ENCODE peak calls at places on chromosome 3, in nine cellular contexts. R, Q, Z, G, P, L, F, T and U are unnamed samples.

GRCh38 chr3:182238141-182238540 is 526.4 kb downstream of the SOX2 start:
- DNase-seq in R (no peak), Q (no peak), Z (no peak), G (no peak), P (peak; percentile 65), L (no peak), F (no peak), T (no peak), U (no peak)

GRCh38 chr3:195815169-195815771 is 3.5 kb upstream of the MUC4 start:
- DNase-seq in R (peak; percentile 13), Q (no peak), Z (peak; percentile 12), G (no peak), P (peak; percentile 47), L (no peak), F (no peak), T (no peak), U (no peak)

GRCh38 chr3:172087827-172088580 is 48.6 kb downstream of the FNDC3B start:
- DNase-seq in R (no peak), Q (no peak), Z (no peak), G (peak; percentile 45), P (no peak), L (no peak), F (no peak), T (no peak), U (no peak)

GRCh38 chr3:195905970-195906864 is 2.1 kb downstream of the TNK2 start:
- DNase-seq in R (no peak), Q (no peak), Z (no peak), G (no peak), P (peak; percentile 44), L (no peak), F (no peak), T (no peak), U (no peak)

GRCh38 chr3:39850707-39851014 is 41.3 kb downstream of the MYRIP start:
- DNase-seq in R (no peak), Q (no peak), Z (no peak), G (no peak), P (no peak), L (no peak), F (no peak), T (no peak), U (no peak)

GRCh38 chr3:25589104-25589782 is 75.5 kb downstream of the TOP2B start:
- DNase-seq in R (no peak), Q (no peak), Z (no peak), G (no peak), P (no peak), L (no peak), F (no peak), T (no peak), U (peak; percentile 70)

GRCh38 chr3:142053244-142053643 is 96.1 kb downstream of the TFDP2 start:
- DNase-seq in R (no peak), Q (no peak), Z (no peak), G (no peak), P (no peak), L (no peak), F (no peak), T (peak; percentile 67), U (no peak)

GRCh38 chr3:86954226-86954625 is 36.7 kb downstream of the VGLL3 start:
- DNase-seq in R (no peak), Q (no peak), Z (no peak), G (no peak), P (no peak), L (no peak), F (no peak), T (no peak), U (no peak)

GRCh38 chr3:71542548-71543370 is 40.8 kb downstream of the FOXP1 start:
- DNase-seq in R (no peak), Q (peak; percentile 43), Z (no peak), G (no peak), P (peak; percentile 96), L (no peak), F (peak; percentile 36), T (peak; percentile 89), U (no peak)

GRCh38 chr3:28544236-28544635 is 195.6 kb upstream of the AZI2 start:
- DNase-seq in R (no peak), Q (no peak), Z (no peak), G (no peak), P (no peak), L (no peak), F (no peak), T (no peak), U (no peak)

GRCh38 chr3:139561959-139562676 is 22.6 kb upstream of the RBP1 start:
- DNase-seq in R (peak; percentile 56), Q (no peak), Z (peak; percentile 47), G (no peak), P (no peak), L (peak; percentile 8), F (no peak), T (peak; percentile 37), U (no peak)

GRCh38 chr3:38534604-38535003 is 38.5 kb downstream of the EXOG start:
- DNase-seq in R (no peak), Q (no peak), Z (no peak), G (no peak), P (no peak), L (no peak), F (no peak), T (no peak), U (no peak)
- H3K4me1 ChIP-seq in R (no peaks in the 10 kb centered on the region), Q (no peaks in the 10 kb centered on the region), Z (no peaks in the 10 kb centered on the region), G (no peaks in the 10 kb centered on the region), P (no peaks in the 10 kb centered on the region), L (no peaks in the 10 kb centered on the region), F (no peaks in the 10 kb centered on the region), T (no peaks in the 10 kb centered on the region), U (no peaks in the 10 kb centered on the region)

DNA sequence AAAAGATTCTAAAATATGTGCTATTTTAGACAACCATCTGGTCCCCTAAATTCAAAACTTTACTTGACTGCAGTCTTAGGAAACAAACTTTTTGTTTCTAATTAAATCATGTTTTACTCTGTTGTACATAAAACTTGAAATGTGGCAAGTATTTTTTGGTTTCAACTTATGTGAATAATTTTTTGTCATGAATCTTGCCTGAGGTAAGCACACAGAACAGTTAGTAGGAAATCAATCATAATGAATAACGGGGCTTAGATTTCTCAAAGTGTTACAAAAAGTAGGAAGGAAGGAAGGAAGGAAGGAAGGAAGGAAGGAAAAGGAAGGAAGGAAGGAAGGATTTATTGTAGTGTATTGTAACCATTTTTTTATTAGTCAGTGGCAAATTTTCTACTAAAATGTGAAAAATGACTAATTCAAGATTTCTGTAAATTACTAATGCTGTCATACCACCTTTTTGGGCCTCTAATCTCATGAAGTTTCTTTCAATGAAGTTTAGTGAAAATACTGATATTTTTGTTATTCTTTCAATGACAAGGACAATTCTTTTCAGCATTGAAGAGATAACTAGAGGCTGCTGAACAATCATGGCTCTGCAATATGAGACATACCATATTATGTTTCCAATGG is 1689.2 kb downstream of the OTOL1 start:
- DNase-seq in R (no peak), Q (no peak), Z (no peak), G (no peak), P (no peak), L (no peak), F (no peak), T (no peak), U (no peak)
- TF ChIP-seq POLR2AphosphoS5 in R (no peak), Q (no peak), Z (no peak), G (no peak), P (no peak), L (no peak), F (no peak), T (no peak), U (no peak)

GRCh38 chr3:129727707-129728106 is 121.2 kb upstream of the PLXND1 start:
- DNase-seq in R (no peak), Q (no peak), Z (no peak), G (no peak), P (no peak), L (no peak), F (no peak), T (no peak), U (no peak)

GRCh38 chr3:129723558-129724324 is 117.3 kb upstream of the PLXND1 start:
- DNase-seq in R (no peak), Q (no peak), Z (no peak), G (no peak), P (peak; percentile 92), L (no peak), F (no peak), T (peak; percentile 6), U (no peak)

GRCh38 chr3:129718201-129718600 is 111.7 kb upstream of the PLXND1 start:
- DNase-seq in R (no peak), Q (no peak), Z (no peak), G (no peak), P (no peak), L (no peak), F (no peak), T (no peak), U (no peak)

GRCh38 chr3:129722527-129722926 is 116.1 kb upstream of the PLXND1 start:
- DNase-seq in R (no peak), Q (no peak), Z (no peak), G (no peak), P (no peak), L (no peak), F (no peak), T (no peak), U (no peak)
- H3K4me3 ChIP-seq in R (no peak overlapping the region), Q (no peak overlapping the region), Z (no peak overlapping the region), G (no peak overlapping the region), P (no peak overlapping the region), L (no peak overlapping the region), F (no peak overlapping the region), T (no peak overlapping the region), U (no peak overlapping the region)

GRCh38 chr3:45031531-45031930 is 5.4 kb downstream of the CLEC3B start:
- DNase-seq in R (no peak), Q (no peak), Z (no peak), G (no peak), P (no peak), L (no peak), F (no peak), T (no peak), U (no peak)
- H3K4me1 ChIP-seq in R (no peaks in the 10 kb centered on the region), Q (peaks cover 36% of the 10 kb centered on the region), Z (no peaks in the 10 kb centered on the region), G (peaks cover 9% of the 10 kb centered on the region), P (peaks cover 61% of the 10 kb centered on the region), L (no peaks in the 10 kb centered on the region), F (peaks cover 48% of the 10 kb centered on the region), T (no peaks in the 10 kb centered on the region), U (peaks cover 52% of the 10 kb centered on the region)

DNA sequence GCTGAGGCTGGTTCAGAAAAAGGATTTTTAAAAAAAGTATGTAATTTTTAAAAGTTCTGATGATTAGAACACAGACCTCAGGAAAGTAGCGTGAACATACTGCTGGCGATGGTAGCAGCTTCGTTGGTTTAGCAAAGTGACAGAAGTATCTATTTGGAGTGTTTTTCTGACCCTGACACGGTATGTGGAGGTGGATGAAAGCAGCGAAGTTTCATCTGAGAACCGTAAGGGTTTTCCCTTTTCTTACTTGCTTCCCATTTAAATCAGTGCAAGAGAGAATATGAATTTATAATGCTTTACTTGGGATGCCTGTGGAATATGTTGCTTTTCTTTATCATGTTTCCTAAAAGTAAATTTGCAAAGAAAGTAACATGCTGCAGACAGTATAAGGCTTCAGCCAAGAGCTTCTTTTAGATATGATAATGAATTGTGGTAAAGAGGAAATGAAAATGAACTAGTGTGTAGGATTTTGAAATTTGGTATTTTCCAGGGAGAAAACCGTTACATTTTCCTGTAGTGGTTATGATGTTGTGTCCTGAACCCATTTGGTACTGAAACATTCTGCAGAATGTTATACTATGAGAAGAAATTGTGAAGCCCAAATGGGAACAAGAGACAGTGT is 3.9 kb downstream of the CHST2 start:
- DNase-seq in R (no peak), Q (no peak), Z (no peak), G (no peak), P (no peak), L (no peak), F (no peak), T (no peak), U (no peak)
- TF ChIP-seq POLR2AphosphoS5 in R (no peak), Q (no peak), Z (no peak), G (peak; percentile 70), P (no peak), L (no peak), F (no peak), T (no peak), U (no peak)